ENCODE peak calls at places on chromosome 6, in five cellular contexts. V, H, Q, W and F are unnamed samples.

GRCh38 chr6:1613631-1614447 is 4.1 kb downstream of the FOXC1 start:
- DNase-seq in W (peak), Q (peak), V (peak), H (no peak), F (no peak)

GRCh38 chr6:137313928-137314855 is 95.0 kb upstream of the IFNGR1 start:
- DNase-seq in W (peak), Q (peak), V (peak), H (peak), F (peak)

GRCh38 chr6:145206247-145206907 is 528.9 kb downstream of the EPM2A start:
- DNase-seq in H (no peak), W (peak), Q (no peak), V (no peak), F (no peak)

GRCh38 chr6:99467509-99468106 is 42.5 kb upstream of the PNISR start:
- DNase-seq in V (peak), W (peak), Q (no peak), H (no peak), F (peak)

GRCh38 chr6:143232849-143233248 is 172.2 kb downstream of the AIG1 start:
- DNase-seq in H (no peak), W (peak), Q (peak), V (peak), F (peak)

GRCh38 chr6:121395736-121396135 is 39.7 kb upstream of the GJA1 start:
- DNase-seq in Q (no peak), W (no peak), V (no peak), H (no peak), F (no peak)

GRCh38 chr6:108105584-108105983 is 31.0 kb upstream of the OSTM1 start:
- DNase-seq in Q (no peak), W (no peak), H (no peak), V (no peak), F (no peak)

GRCh38 chr6:31239854-31240253 is 32.0 kb downstream of the HLA-C start:
- DNase-seq in Q (no peak), W (peak), H (no peak), V (no peak), F (no peak)

GRCh38 chr6:3188262-3188661 is 30.9 kb upstream of the TUBB2A start:
- DNase-seq in H (no peak), W (no peak), V (no peak), Q (no peak), F (no peak)

GRCh38 chr6:63290507-63291049 is 29.2 kb downstream of the LGSN start:
- DNase-seq in V (no peak), Q (no peak), H (no peak), W (no peak), F (no peak)

GRCh38 chr6:108455688-108456087 is 105.0 kb upstream of the FOXO3 start:
- DNase-seq in W (no peak), H (no peak), Q (no peak), V (no peak), F (no peak)

GRCh38 chr6:40350193-40350941 is 236.8 kb downstream of the LRFN2 start:
- DNase-seq in Q (no peak), H (no peak), W (no peak), V (no peak), F (no peak)

GRCh38 chr6:55868910-55869479 is 6.4 kb downstream of the BMP5 start:
- DNase-seq in W (peak), H (no peak), Q (no peak), V (peak), F (peak)

GRCh38 chr6:16141514-16141913 is 12.6 kb downstream of the MYLIP start:
- DNase-seq in W (no peak), V (no peak), H (no peak), Q (no peak), F (no peak)

GRCh38 chr6:149895702-149896310 is 2.1 kb downstream of the RAET1E start:
- DNase-seq in W (peak), V (no peak), H (no peak), Q (no peak), F (no peak)

GRCh38 chr6:161694995-161695394 is 421.1 kb upstream of the AGPAT4 start:
- DNase-seq in H (no peak), V (peak), W (peak), Q (no peak), F (no peak)

GRCh38 chr6:112413805-112414204 is 66.7 kb downstream of the RFPL4B start:
- DNase-seq in Q (no peak), V (no peak), W (peak), H (no peak), F (no peak)

DNA sequence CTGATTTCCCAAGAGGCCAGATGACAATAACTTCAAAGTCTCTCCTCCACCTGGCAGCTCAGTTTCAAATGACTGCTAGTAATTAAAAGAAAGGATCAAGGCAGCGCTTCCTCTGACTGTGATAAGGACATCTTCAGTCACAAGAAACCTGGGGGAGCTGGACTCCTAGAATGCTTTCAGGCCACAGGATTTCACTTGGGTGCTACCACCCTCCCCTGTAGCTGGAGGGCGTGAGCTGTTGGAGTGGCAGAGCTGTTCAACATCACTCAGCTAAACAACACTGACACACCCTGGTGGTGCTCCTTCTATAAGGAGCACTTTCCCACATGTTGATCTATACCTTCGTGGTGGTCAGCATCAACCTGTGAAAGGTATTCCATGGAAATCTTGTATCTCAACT is 2.2 kb upstream of the CNR1 start:
- DNase-seq in Q (no peak), W (no peak), V (no peak), H (no peak), F (no peak)
- TF ChIP-seq CTCF in Q (no peak), W (no peak), V (no peak), H (no peak), F (peak)

DNA sequence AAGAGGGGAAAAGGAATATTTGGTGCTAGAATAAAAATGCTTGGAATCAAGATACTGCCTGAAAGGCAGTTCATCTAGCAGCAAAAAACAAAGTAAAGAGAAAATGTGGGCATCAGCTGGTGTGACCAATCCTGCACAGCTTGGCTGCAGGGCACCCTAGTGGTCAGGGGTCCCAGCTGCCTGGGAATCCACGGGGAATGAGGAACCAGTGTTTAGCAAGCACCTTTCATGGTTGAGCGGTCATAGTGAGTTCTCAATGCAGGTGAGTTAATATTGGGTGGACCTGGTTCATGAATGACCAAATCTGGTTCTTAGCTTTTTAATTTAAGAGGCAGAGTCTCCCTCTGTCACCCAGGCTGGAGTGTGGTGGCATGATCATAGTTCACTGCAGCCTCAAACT is 53.3 kb downstream of the CAP2 start:
- DNase-seq in W (no peak), V (no peak), H (no peak), Q (no peak), F (no peak)
- TF ChIP-seq CTCF in W (peak), V (no peak), H (no peak), Q (no peak), F (no peak)

GRCh38 chr6:42086665-42087050 is 36.3 kb downstream of the TAF8 start:
- DNase-seq in H (no peak), V (no peak), W (no peak), Q (no peak), F (no peak)

GRCh38 chr6:42084889-42085288 is 34.6 kb downstream of the TAF8 start:
- DNase-seq in W (peak), Q (no peak), V (no peak), H (no peak), F (no peak)

GRCh38 chr6:42088101-42088591 is 37.8 kb downstream of the TAF8 start:
- DNase-seq in V (no peak), Q (no peak), H (no peak), W (peak), F (no peak)

GRCh38 chr6:42083530-42083929 is 33.2 kb downstream of the TAF8 start:
- DNase-seq in Q (no peak), H (no peak), W (no peak), V (no peak), F (no peak)

DNA sequence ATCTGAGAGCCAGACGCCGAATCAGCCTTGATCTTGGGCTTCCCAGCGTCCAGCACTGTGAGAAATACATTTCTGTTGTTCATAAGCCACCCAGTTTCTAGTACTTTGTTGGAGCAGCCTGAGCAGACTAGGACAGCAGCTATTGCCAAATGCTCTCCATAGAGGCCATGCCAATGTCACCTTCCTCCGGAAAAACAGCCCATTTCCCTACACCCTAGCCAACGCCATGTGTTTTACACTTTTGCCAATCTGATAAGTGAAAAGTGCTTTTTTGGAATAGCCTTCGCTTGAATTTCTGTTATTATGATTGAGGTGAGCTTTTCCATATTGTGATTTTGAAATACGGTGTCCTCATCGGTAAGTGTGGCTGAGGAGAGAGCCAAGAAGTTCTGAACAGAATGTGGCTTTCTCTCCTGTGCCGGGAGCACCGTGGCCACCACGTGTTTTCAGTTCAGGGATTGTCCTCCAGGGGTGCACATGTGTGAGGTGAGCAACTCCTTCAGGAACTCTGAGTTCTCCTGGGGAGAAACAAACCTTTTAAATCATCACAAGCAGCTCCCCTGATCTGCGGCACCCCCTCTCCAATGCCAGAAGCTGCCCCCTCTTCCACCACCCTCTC is 35.8 kb downstream of the TAF8 start:
- DNase-seq in H (no peak), W (peak), V (no peak), Q (no peak), F (no peak)
- TF ChIP-seq CTCF in H (peak), W (no peak), V (no peak), Q (peak), F (no peak)

GRCh38 chr6:117829594-117830319 is 77.3 kb upstream of the SLC35F1 start:
- DNase-seq in Q (peak), H (no peak), W (peak), V (peak), F (peak)
- TF ChIP-seq CTCF in Q (peak), H (peak), W (peak), V (peak), F (peak)